ENCODE peak calls at places on chromosomes 2 and 18, in seven cellular contexts. T is fibroblast of lung; H is breast epithelium; A is HCT116; F is tibial artery; R is CD8-positive, alpha-beta T cell; P is kidney. W is an unnamed sample.
A peak's percentile ranks its signal among the peaks of the same experiment; 100 is the strongest.

GRCh38 chr2:70123051-70123828 is 36.0 kb downstream of the PCBP1 start:
- DNase-seq in T (peak; percentile 59), P (no peak), H (no peak), A (no peak), F (peak; percentile 83), R (no peak), W (no peak)

GRCh38 chr2:115161531-115162453 is 719.4 kb downstream of the DPP10 start:
- DNase-seq in H (no peak), T (no peak), F (no peak), R (no peak), P (peak; percentile 61), A (no peak), W (no peak)

GRCh38 chr2:176494949-176495353 is 225.7 kb downstream of the MTX2 start:
- DNase-seq in R (no peak), T (no peak), P (no peak), F (peak; percentile 84), A (no peak), H (no peak), W (no peak)

GRCh38 chr18:23703057-23703986 is 14.1 kb downstream of the LAMA3 start:
- DNase-seq in H (no peak), F (no peak), R (no peak), A (peak; percentile 71), T (peak; percentile 59), P (no peak), W (no peak)

GRCh38 chr2:21256006-21256405 is 132.2 kb downstream of the TDRD15 start:
- DNase-seq in T (no peak), F (peak; percentile 67), H (no peak), A (no peak), P (no peak), R (no peak), W (no peak)

GRCh38 chr2:64354857-64355680 is 98.9 kb upstream of the LGALSL start:
- DNase-seq in H (no peak), T (peak; percentile 92), R (no peak), A (no peak), P (no peak), F (no peak), W (no peak)

GRCh38 chr2:31937741-31938140 is 73.1 kb downstream of the MEMO1 start:
- DNase-seq in R (no peak), F (no peak), P (no peak), T (peak; percentile 67), A (no peak), H (no peak), W (no peak)

GRCh38 chr2:33104726-33105125 is 158.0 kb downstream of the LTBP1 start:
- DNase-seq in R (no peak), H (no peak), F (no peak), A (peak; percentile 28), T (peak; percentile 71), P (no peak), W (no peak)

GRCh38 chr2:210553371-210553770 is 3.0 kb upstream of the CPS1 start:
- DNase-seq in T (peak; percentile 33), A (no peak), H (no peak), F (no peak), R (no peak), P (no peak), W (no peak)

GRCh38 chr2:80548469-80548868 is 243.9 kb upstream of the LRRTM1 start:
- DNase-seq in P (no peak), F (no peak), A (no peak), H (no peak), R (no peak), T (no peak), W (no peak)

GRCh38 chr2:118177318-118177717 is 89.0 kb downstream of the INSIG2 start:
- DNase-seq in H (no peak), P (no peak), T (no peak), R (no peak), F (no peak), A (no peak), W (no peak)

GRCh38 chr2:73282924-73283544 is 1.2 kb downstream of the FBXO41 start:
- DNase-seq in P (no peak), R (no peak), T (no peak), A (no peak), F (no peak), H (no peak), W (no peak)
- TF ChIP-seq CTCF in P (no peak), R (no peak), T (no peak), A (no peak), F (no peak), H (no peak), W (no peak)

GRCh38 chr2:127508025-127508620 is 18.2 kb downstream of the IWS1 start:
- DNase-seq in T (peak; percentile 49), A (no peak), P (no peak), R (no peak), H (no peak), F (no peak), W (no peak)

GRCh38 chr2:127511917-127512316 is 14.4 kb downstream of the IWS1 start:
- DNase-seq in P (no peak), R (no peak), A (no peak), T (no peak), H (no peak), F (no peak), W (no peak)

GRCh38 chr2:127508621-127509034 is 17.7 kb downstream of the IWS1 start:
- DNase-seq in H (no peak), F (peak; percentile 90), P (no peak), A (peak; percentile 66), T (peak; percentile 99), R (no peak), W (peak; percentile 91)

GRCh38 chr2:127511090-127511489 is 15.2 kb downstream of the IWS1 start:
- DNase-seq in A (no peak), H (no peak), R (no peak), T (no peak), F (no peak), P (no peak), W (no peak)

GRCh38 chr2:127510073-127510472 is 16.2 kb downstream of the IWS1 start:
- DNase-seq in R (no peak), F (no peak), H (no peak), T (no peak), P (no peak), A (no peak), W (no peak)
- H3K27ac ChIP-seq in R (no peak overlapping the region), F (peak overlapping the region; percentile 5), H (no peak overlapping the region), T (no peak overlapping the region), P (no peak overlapping the region), A (no peak overlapping the region), W (peak overlapping the region; percentile 60)

DNA sequence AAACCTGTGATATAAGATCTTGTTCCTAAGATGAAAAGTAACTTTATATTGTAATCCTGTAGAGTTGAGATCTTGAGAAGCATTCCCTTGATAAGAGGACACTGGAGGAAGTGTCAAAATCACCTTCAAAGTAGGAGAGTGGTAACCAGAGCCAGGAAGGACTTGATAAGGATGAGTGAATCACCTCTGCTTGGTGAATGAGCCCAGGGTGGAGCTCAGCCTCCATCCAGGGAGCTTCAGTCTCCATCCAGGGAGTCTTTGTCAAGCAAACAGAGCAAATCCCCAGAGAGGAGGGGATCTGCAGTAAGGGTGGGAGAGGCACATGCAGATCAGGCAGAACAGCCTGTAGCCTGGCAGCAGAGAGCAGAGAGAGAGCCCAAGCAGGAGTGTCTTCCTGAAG is 167.1 kb upstream of the SIX2 start:
- DNase-seq in T (peak; percentile 38), A (no peak), P (no peak), R (no peak), H (no peak), F (no peak), W (no peak)
- H3K4me1 ChIP-seq in T (peaks cover 9% of the 10 kb centered on the region), A (no peaks in the 10 kb centered on the region), P (no peaks in the 10 kb centered on the region), R (no peaks in the 10 kb centered on the region), H (no peaks in the 10 kb centered on the region), F (no peaks in the 10 kb centered on the region), W (peaks cover 46% of the 10 kb centered on the region)

DNA sequence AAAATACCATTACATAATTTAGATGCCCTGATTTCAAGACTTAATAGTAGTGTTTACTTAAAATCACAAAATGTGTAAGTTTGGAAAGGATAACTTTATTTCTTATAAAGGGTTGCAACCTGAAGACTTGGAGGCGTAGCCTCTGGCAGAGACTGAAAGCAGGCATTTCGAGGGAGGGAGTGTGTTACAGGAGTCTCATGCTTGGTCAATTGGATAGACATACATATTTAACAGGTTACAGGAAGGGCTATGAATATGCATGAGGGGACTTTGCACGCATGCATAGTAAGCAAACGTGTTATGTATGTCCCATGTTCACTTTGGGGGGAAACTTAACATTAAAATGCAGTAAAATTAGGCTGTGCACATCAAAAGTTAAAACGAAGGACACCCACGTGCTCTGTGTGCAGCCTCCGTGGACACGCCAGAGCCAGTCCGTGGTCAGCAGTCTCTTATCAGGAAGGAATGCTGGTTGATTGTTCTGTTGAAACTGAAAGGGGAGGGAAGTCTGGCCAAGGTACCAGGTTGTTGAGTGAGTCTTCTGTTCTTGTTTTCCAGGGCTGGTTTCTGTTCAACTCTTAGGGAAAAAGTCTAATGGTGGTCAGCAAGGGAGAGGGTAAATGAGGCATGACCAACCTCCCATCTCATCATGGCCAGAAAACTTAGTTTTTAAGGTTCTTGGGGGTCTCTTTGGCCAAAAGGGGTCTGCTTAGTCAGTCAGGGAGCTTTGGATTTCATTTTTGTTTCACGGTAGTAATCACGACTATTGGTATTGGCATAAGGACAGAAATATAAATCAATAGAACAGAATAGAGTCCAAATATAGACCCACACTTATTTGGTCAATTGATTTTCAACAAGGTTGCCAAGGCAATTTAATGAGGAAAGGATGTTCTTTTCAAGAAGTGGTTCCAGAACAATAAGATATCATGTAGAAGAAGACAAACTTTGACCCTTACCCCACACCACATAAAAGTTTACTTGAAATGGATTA is 121.9 kb downstream of the MCFD2 start:
- DNase-seq in T (no peak), A (no peak), R (no peak), H (no peak), P (no peak), F (no peak), W (no peak)
- TF ChIP-seq CTCF in T (no peak), A (no peak), R (no peak), H (no peak), P (no peak), F (no peak), W (no peak)

GRCh38 chr2:212539145-212539880 is 711 bp upstream of the ERBB4 start:
- DNase-seq in H (peak; percentile 83), A (no peak), T (peak; percentile 23), F (peak; percentile 92), R (no peak), P (peak; percentile 80), W (no peak)

GRCh38 chr2:212535963-212536362 is 2.6 kb downstream of the ERBB4 start:
- DNase-seq in F (no peak), A (no peak), T (no peak), H (no peak), R (no peak), P (no peak), W (no peak)

GRCh38 chr2:212538156-212539144 is at the start of gene ERBB4:
- DNase-seq in R (no peak), T (no peak), A (no peak), P (peak; percentile 76), F (peak; percentile 80), H (no peak), W (no peak)

GRCh38 chr2:212536385-212537310 is 2.0 kb downstream of the ERBB4 start:
- DNase-seq in A (no peak), H (no peak), F (peak; percentile 64), T (no peak), R (no peak), P (peak; percentile 41), W (no peak)

GRCh38 chr2:212537311-212538155 is 1.1 kb downstream of the ERBB4 start:
- DNase-seq in T (peak; percentile 17), A (no peak), P (peak; percentile 77), F (peak; percentile 69), R (no peak), H (peak; percentile 54), W (peak; percentile 50)
- H3K27ac ChIP-seq in T (no peak overlapping the region), A (no peak overlapping the region), P (peak overlapping the region; percentile 17), F (peak overlapping the region; percentile 78), R (no peak overlapping the region), H (peak overlapping the region; percentile 57), W (no peak overlapping the region)

W was measured in RWPE2.